ENCODE peak calls at places on chromosomes 13 and 19, in nine cellular contexts. M is type B pancreatic cell; N is cardiac muscle cell; G is iris pigment epithelial cell; T is putamen; I is naive thymus-derived CD4-positive, alpha-beta T cell; C is T-helper 17 cell; L is Calu3; Z is A549. H is an unnamed sample.

GRCh38 chr13:36858285-36858684 is 39.3 kb downstream of the RFXAP start:
- DNase-seq in M (no peak), N (peak), G (peak), T (no peak), I (no peak), C (no peak), L (no peak), Z (peak), H (no peak)

GRCh38 chr13:26500618-26501320 is 56.7 kb upstream of the WASF3 start:
- DNase-seq in M (no peak), N (no peak), G (peak), T (no peak), I (no peak), C (no peak), L (no peak), Z (no peak), H (no peak)

GRCh38 chr13:27132538-27132937 is 39.1 kb downstream of the USP12 start:
- DNase-seq in M (no peak), N (no peak), G (no peak), T (no peak), I (no peak), C (no peak), L (no peak), Z (no peak), H (no peak)

GRCh38 chr19:2542341-2543069 is 66.6 kb downstream of the GADD45B start:
- DNase-seq in M (no peak), N (peak), G (peak), T (no peak), I (no peak), C (no peak), L (no peak), Z (peak), H (no peak)

GRCh38 chr19:8392017-8392591 is 1.9 kb downstream of the RAB11B start:
- DNase-seq in M (no peak), N (no peak), G (no peak), T (no peak), I (no peak), C (no peak), L (no peak), Z (no peak), H (no peak)

GRCh38 chr13:113916330-113916815 is 52.5 kb upstream of the GAS6 start:
- DNase-seq in M (no peak), N (no peak), G (peak), T (no peak), I (no peak), C (no peak), L (no peak), Z (peak), H (no peak)

GRCh38 chr19:10206226-10206873 is 11.6 kb upstream of the DNMT1 start:
- DNase-seq in M (no peak), N (no peak), G (peak), T (no peak), I (no peak), C (no peak), L (peak), Z (no peak), H (no peak)

GRCh38 chr19:23314505-23315241 is 64.5 kb upstream of the ZNF724 start:
- DNase-seq in M (no peak), N (no peak), G (no peak), T (peak), I (no peak), C (no peak), L (no peak), Z (no peak), H (no peak)

GRCh38 chr13:98083507-98083906 is 59.4 kb upstream of the FARP1 start:
- DNase-seq in M (no peak), N (no peak), G (peak), T (no peak), I (no peak), C (no peak), L (no peak), Z (no peak), H (no peak)

GRCh38 chr19:42762782-42763181 is 2.7 kb downstream of the PSG8 start:
- DNase-seq in M (no peak), N (no peak), G (peak), T (no peak), I (no peak), C (no peak), L (no peak), Z (no peak), H (no peak)

GRCh38 chr19:19488875-19489690 is 26.3 kb downstream of the TSSK6 start:
- DNase-seq in M (no peak), N (peak), G (peak), T (peak), I (peak), C (peak), L (peak), Z (peak), H (peak)

GRCh38 chr13:98576963-98577822 is at the start of gene STK24:
- DNase-seq in M (peak), N (peak), G (peak), T (peak), I (peak), C (peak), L (peak), Z (peak), H (peak)

GRCh38 chr13:98333481-98333880 is 156.4 kb upstream of the RNF113B start:
- DNase-seq in M (no peak), N (no peak), G (no peak), T (no peak), I (no peak), C (no peak), L (no peak), Z (no peak), H (no peak)

GRCh38 chr13:32638739-32639138 is 52.5 kb downstream of the PDS5B start:
- DNase-seq in M (no peak), N (no peak), G (no peak), T (no peak), I (no peak), C (no peak), L (no peak), Z (no peak), H (no peak)

GRCh38 chr13:44734204-44734707 is 158.1 kb upstream of the TSC22D1 start:
- DNase-seq in M (no peak), N (no peak), G (peak), T (no peak), I (no peak), C (no peak), L (no peak), Z (no peak), H (no peak)

GRCh38 chr13:91135949-91136348 is 211.5 kb upstream of the MIR17HG start:
- DNase-seq in M (no peak), N (no peak), G (no peak), T (no peak), I (no peak), C (no peak), L (no peak), Z (no peak), H (no peak)

H was measured in T-helper 1 cell.